ENCODE peak calls at places on chromosomes 4 and X, in eight cellular contexts. W is heart left ventricle, J is right lobe of liver, K is fibroblast of the aortic adventitia, B is retinal pigment epithelial cell, G is endodermal cell, M is colonic mucosa, P is astrocyte of the spinal cord. Z is an unnamed sample.

GRCh38 chr4:26884486-26884988 is 23.9 kb downstream of the STIM2 start:
- DNase-seq in W (no peak), J (no peak), K (no peak), B (no peak), G (no peak), M (no peak), P (no peak), Z (no peak)

GRCh38 chrX:55127692-55128091 is 38.9 kb downstream of the PAGE2 start:
- DNase-seq in W (no peak), J (no peak), K (peak; percentile 32), B (no peak), G (no peak), M (no peak), P (no peak), Z (no peak)

GRCh38 chrX:43176686-43177085 is 398.7 kb upstream of the PPP1R2C start:
- DNase-seq in W (no peak), J (no peak), K (peak; percentile 0), B (no peak), G (no peak), M (no peak), P (no peak), Z (no peak)

GRCh38 chr4:153573881-153574807 is 108.0 kb downstream of the TMEM131L start:
- DNase-seq in W (peak; percentile 76), J (peak; percentile 62), K (peak; percentile 92), B (peak; percentile 62), G (no peak), M (peak; percentile 69), P (peak; percentile 87), Z (peak; percentile 18)

GRCh38 chr4:113826431-113826830 is 64.9 kb upstream of the CAMK2D start:
- DNase-seq in W (no peak), J (no peak), K (peak; percentile 57), B (no peak), G (no peak), M (no peak), P (no peak), Z (no peak)

GRCh38 chrX:100819534-100819836 is 706 bp upstream of the CSTF2 start:
- DNase-seq in W (no peak), J (peak; percentile 18), K (no peak), B (no peak), G (no peak), M (no peak), P (no peak), Z (no peak)

GRCh38 chrX:40007136-40007535 is 90.6 kb downstream of the BCOR start:
- DNase-seq in W (no peak), J (no peak), K (no peak), B (no peak), G (peak; percentile 87), M (no peak), P (no peak), Z (no peak)

GRCh38 chr4:158259955-158260575 is 49.8 kb downstream of the TMEM144 start:
- DNase-seq in W (no peak), J (no peak), K (peak; percentile 77), B (peak; percentile 3), G (no peak), M (no peak), P (peak; percentile 58), Z (no peak)

GRCh38 chr4:16731776-16732380 is 166.6 kb downstream of the LDB2 start:
- DNase-seq in W (no peak), J (no peak), K (no peak), B (no peak), G (no peak), M (no peak), P (no peak), Z (no peak)

GRCh38 chrX:16212024-16212423 is 44.7 kb downstream of the MAGEB17 start:
- DNase-seq in W (no peak), J (no peak), K (peak; percentile 25), B (no peak), G (no peak), M (no peak), P (peak; percentile 10), Z (no peak)

GRCh38 chr4:122086338-122086737 is 65.8 kb upstream of the BLTP1 start:
- DNase-seq in W (no peak), J (no peak), K (no peak), B (no peak), G (no peak), M (no peak), P (no peak), Z (no peak)

GRCh38 chr4:122083356-122083755 is 68.8 kb upstream of the BLTP1 start:
- DNase-seq in W (no peak), J (no peak), K (no peak), B (no peak), G (no peak), M (no peak), P (no peak), Z (no peak)

GRCh38 chrX:13835825-13836224 is 18.9 kb upstream of the GPM6B start:
- DNase-seq in W (no peak), J (no peak), K (no peak), B (no peak), G (no peak), M (no peak), P (no peak), Z (no peak)

GRCh38 chrX:46165411-46165810 is 379.8 kb downstream of the ZNF674 start:
- DNase-seq in W (no peak), J (no peak), K (peak; percentile 80), B (peak; percentile 16), G (no peak), M (no peak), P (peak; percentile 42), Z (no peak)

GRCh38 chrX:142711801-142712200 is 313.9 kb upstream of the SPANXN4 start:
- DNase-seq in W (no peak), J (no peak), K (no peak), B (no peak), G (no peak), M (no peak), P (no peak), Z (no peak)

GRCh38 chrX:132226169-132226568 is 6.9 kb upstream of the RAP2C start:
- DNase-seq in W (no peak), J (no peak), K (peak; percentile 49), B (no peak), G (no peak), M (no peak), P (no peak), Z (no peak)

GRCh38 chrX:81259008-81259713 is 57.3 kb downstream of the SH3BGRL start:
- DNase-seq in W (no peak), J (no peak), K (peak; percentile 48), B (no peak), G (no peak), M (no peak), P (peak; percentile 66), Z (no peak)

GRCh38 chr4:39587881-39588280 is 50.8 kb downstream of the SMIM14 start:
- DNase-seq in W (no peak), J (no peak), K (peak; percentile 65), B (no peak), G (no peak), M (no peak), P (peak; percentile 83), Z (no peak)

GRCh38 chrX:6545712-6546111 is 10.8 kb upstream of the VCX3A start:
- DNase-seq in W (no peak), J (peak; percentile 29), K (no peak), B (no peak), G (no peak), M (no peak), P (no peak), Z (no peak)

GRCh38 chr4:74884282-74884681 is 48.6 kb upstream of the PARM1 start:
- DNase-seq in W (no peak), J (no peak), K (no peak), B (no peak), G (no peak), M (no peak), P (no peak), Z (no peak)

GRCh38 chrX:11137543-11138139 is 26.5 kb downstream of the HCCS start:
- DNase-seq in W (no peak), J (no peak), K (peak; percentile 78), B (no peak), G (no peak), M (no peak), P (peak; percentile 56), Z (no peak)

GRCh38 chr4:164997324-164997723 is 19.9 kb upstream of the TRIM61 start:
- DNase-seq in W (no peak), J (no peak), K (no peak), B (no peak), G (no peak), M (peak; percentile 18), P (no peak), Z (no peak)
- TF ChIP-seq CTCF in W (no peak), J (no peak), K (no peak), B (no peak), G (peak; percentile 42), M (no peak), P (no peak), Z (no peak)

GRCh38 chr4:1092026-1092982 is 21.1 kb downstream of the RNF212 start:
- DNase-seq in W (no peak), J (no peak), K (no peak), B (no peak), G (peak; percentile 65), M (no peak), P (no peak), Z (no peak)
- TF ChIP-seq CTCF in W (no peak), J (no peak), K (no peak), B (no peak), G (peak; percentile 60), M (no peak), P (peak; percentile 16), Z (no peak)

GRCh38 chr4:46927201-46927600 is 18.2 kb upstream of the COX7B2 start:
- DNase-seq in W (no peak), J (no peak), K (no peak), B (no peak), G (no peak), M (no peak), P (no peak), Z (no peak)

GRCh38 chr4:46934731-46935130 is 25.7 kb upstream of the COX7B2 start:
- DNase-seq in W (no peak), J (no peak), K (no peak), B (no peak), G (no peak), M (peak; percentile 23), P (no peak), Z (no peak)

GRCh38 chr4:46933686-46934085 is 24.6 kb upstream of the COX7B2 start:
- DNase-seq in W (no peak), J (no peak), K (no peak), B (no peak), G (no peak), M (no peak), P (no peak), Z (no peak)

GRCh38 chr4:46930866-46931265 is 21.8 kb upstream of the COX7B2 start:
- DNase-seq in W (no peak), J (no peak), K (no peak), B (no peak), G (no peak), M (no peak), P (no peak), Z (no peak)

GRCh38 chr4:46931981-46932380 is 22.9 kb upstream of the COX7B2 start:
- DNase-seq in W (no peak), J (no peak), K (peak; percentile 70), B (no peak), G (peak; percentile 81), M (peak; percentile 29), P (peak; percentile 62), Z (peak; percentile 49)
- TF ChIP-seq CTCF in W (peak; percentile 48), J (peak; percentile 38), K (peak; percentile 81), B (peak; percentile 71), G (peak; percentile 90), M (peak; percentile 40), P (peak; percentile 73), Z (peak; percentile 60)

GRCh38 chr4:1365271-1366178 is 18.5 kb downstream of the UVSSA start:
- DNase-seq in W (peak; percentile 18), J (peak; percentile 12), K (no peak), B (no peak), G (peak; percentile 63), M (no peak), P (no peak), Z (no peak)
- TF ChIP-seq CTCF in W (no peak), J (no peak), K (no peak), B (peak; percentile 26), G (peak; percentile 58), M (no peak), P (no peak), Z (no peak)

Z was measured in endothelial cell.